ENCODE peak calls at places on chromosomes 16 and 17, in seven cellular contexts. Y, S, N, A, F, B and J are unnamed samples.

GRCh38 chr16:30775381-30776099 is 11.5 kb downstream of the ZNF629 start:
- DNase-seq in A (peak), F (peak), S (peak), Y (peak), N (peak), B (no peak), J (peak)

GRCh38 chr17:80942360-80943345 is 49.0 kb upstream of the CHMP6 start:
- DNase-seq in B (peak), S (no peak), N (peak), A (no peak), Y (peak), F (peak), J (no peak)

GRCh38 chr16:56988161-56988947 is 1.0 kb upstream of the NLRC5 start:
- DNase-seq in Y (no peak), N (peak), B (no peak), F (no peak), A (no peak), S (no peak), J (no peak)

GRCh38 chr16:57185446-57185944 is 344 bp downstream of the PSME3IP1 start:
- DNase-seq in N (peak), F (peak), S (peak), Y (peak), B (no peak), A (peak), J (no peak)

GRCh38 chr16:56947604-56947995 is 14.2 kb upstream of the CETP start:
- DNase-seq in S (no peak), Y (no peak), N (no peak), F (no peak), A (no peak), B (no peak), J (no peak)

GRCh38 chr16:79600636-79601091 is at the start of gene MAF:
- DNase-seq in S (peak), F (peak), B (peak), Y (peak), N (peak), A (peak), J (peak)

GRCh38 chr17:72458301-72458700 is 337.5 kb downstream of the SOX9 start:
- DNase-seq in A (no peak), B (no peak), S (no peak), N (no peak), F (no peak), Y (peak), J (no peak)

GRCh38 chr17:44385287-44386181 is 3.9 kb downstream of the ITGA2B start:
- DNase-seq in Y (peak), S (peak), F (peak), B (peak), N (peak), A (peak), J (peak)

GRCh38 chr16:66365588-66365987 is 903 bp upstream of the CDH5 start:
- DNase-seq in Y (no peak), B (no peak), F (peak), N (peak), S (peak), A (no peak), J (no peak)

GRCh38 chr17:54277868-54278267 is 455.1 kb downstream of the KIF2B start:
- DNase-seq in B (no peak), A (no peak), Y (no peak), F (no peak), N (no peak), S (peak), J (no peak)

GRCh38 chr16:22900863-22901262 is 86.9 kb downstream of the HS3ST2 start:
- DNase-seq in B (no peak), F (no peak), A (no peak), Y (no peak), S (no peak), N (no peak), J (no peak)

GRCh38 chr17:82942166-82943130 is 102.6 kb upstream of the ZNF750 start:
- DNase-seq in B (no peak), S (no peak), F (peak), N (no peak), Y (peak), A (no peak), J (no peak)

GRCh38 chr17:2745317-2746037 is 4.0 kb downstream of the CCDC92B start:
- DNase-seq in A (no peak), N (no peak), S (no peak), F (peak), B (no peak), Y (no peak), J (no peak)

GRCh38 chr16:85970712-85971220 is 71.8 kb downstream of the IRF8 start:
- DNase-seq in F (no peak), Y (no peak), S (peak), B (no peak), N (no peak), A (no peak), J (no peak)

GRCh38 chr16:79146-80054 is 1.4 kb downstream of the MPG start:
- DNase-seq in A (no peak), S (no peak), B (no peak), N (peak), Y (no peak), F (no peak), J (no peak)

GRCh38 chr16:30417447-30418349 is 10.3 kb downstream of the ZNF771 start:
- DNase-seq in Y (peak), F (peak), S (peak), A (peak), B (peak), N (peak), J (peak)

GRCh38 chr16:24667244-24667764 is 62.1 kb upstream of the TNRC6A start:
- DNase-seq in Y (no peak), N (no peak), S (no peak), B (no peak), F (no peak), A (no peak), J (no peak)

GRCh38 chr17:46802831-46803230 is 15.7 kb downstream of the WNT3 start:
- DNase-seq in N (no peak), A (no peak), B (no peak), S (no peak), Y (no peak), F (no peak), J (no peak)

GRCh38 chr17:296906-297690 is 55.5 kb downstream of the RPH3AL start:
- DNase-seq in N (no peak), B (no peak), Y (peak), S (no peak), F (no peak), A (no peak), J (no peak)

GRCh38 chr17:38881600-38882191 is 11.8 kb downstream of the LASP1 start:
- DNase-seq in B (no peak), N (peak), Y (no peak), S (no peak), F (peak), A (no peak), J (no peak)

DNA sequence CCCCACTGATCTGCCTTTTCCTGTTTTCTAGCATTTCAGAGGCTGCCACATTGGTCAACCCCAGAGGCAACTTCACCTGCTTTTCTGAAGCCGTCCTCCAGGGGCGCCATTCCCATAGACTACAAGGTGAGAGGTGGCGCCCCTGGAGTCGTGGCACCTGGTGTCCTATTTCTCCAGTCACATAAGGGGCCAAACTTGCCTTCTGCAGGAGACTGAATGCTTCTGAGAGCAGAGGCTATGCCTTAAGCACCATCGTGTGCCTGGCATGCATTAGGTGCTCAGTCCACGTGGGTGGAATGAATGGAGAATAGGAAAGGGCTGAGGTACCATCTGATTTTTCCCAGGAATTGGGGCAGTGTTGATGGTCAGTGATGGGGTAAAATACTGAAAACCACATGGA is 164.8 kb downstream of the HAPSTR1 start:
- DNase-seq in N (peak), F (peak), S (no peak), Y (no peak), A (peak), B (no peak), J (no peak)
- TF ChIP-seq CTCF in N (peak), F (peak), S (peak), Y (peak), A (peak), B (peak), J (no peak)

GRCh38 chr17:77476498-77476897 is 335.7 kb downstream of the SEC14L1 start:
- DNase-seq in Y (no peak), A (no peak), N (no peak), S (no peak), F (no peak), B (no peak), J (no peak)
- TF ChIP-seq CTCF in Y (no peak), A (no peak), N (no peak), S (no peak), F (no peak), B (no peak), J (no peak)

DNA sequence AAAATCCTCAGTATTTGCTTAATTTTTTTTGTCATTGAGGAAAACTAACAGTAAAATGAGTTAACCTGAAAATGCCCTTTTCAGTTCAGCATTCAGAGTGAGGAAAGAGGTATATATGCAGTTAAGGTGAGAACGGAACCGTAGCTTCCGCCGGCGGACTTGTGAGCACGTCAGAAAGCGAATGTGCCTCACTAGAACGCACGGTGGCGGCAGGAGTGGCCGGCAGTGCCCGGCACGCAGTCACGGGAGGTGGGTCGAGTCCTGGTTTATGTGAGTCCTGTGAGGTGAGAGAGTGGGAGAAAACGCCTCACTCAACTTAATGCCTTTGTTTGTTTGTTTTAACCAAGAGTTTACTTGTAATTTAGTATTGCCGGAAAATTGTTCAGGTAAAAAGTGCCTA is 6.1 kb downstream of the SEC14L1 start:
- DNase-seq in N (no peak), A (no peak), Y (peak), S (no peak), F (no peak), B (no peak), J (no peak)
- TF ChIP-seq CTCF in N (no peak), A (no peak), Y (no peak), S (no peak), F (peak), B (no peak), J (no peak)

GRCh38 chr17:17994271-17994670 is 21.6 kb downstream of the DRC3 start:
- DNase-seq in Y (peak), S (no peak), B (no peak), A (peak), F (peak), N (peak), J (no peak)
- TF ChIP-seq CTCF in Y (no peak), S (peak), B (peak), A (peak), F (peak), N (peak), J (no peak)

GRCh38 chr17:9022553-9023388 is 1.5 kb downstream of the NTN1 start:
- DNase-seq in A (no peak), Y (no peak), F (peak), N (peak), B (no peak), S (peak), J (peak)

GRCh38 chr17:9020096-9020823 is 1.1 kb upstream of the NTN1 start:
- DNase-seq in B (no peak), N (no peak), A (no peak), Y (no peak), F (no peak), S (no peak), J (no peak)

GRCh38 chr17:9020824-9021157 is 519 bp upstream of the NTN1 start:
- DNase-seq in B (no peak), A (no peak), Y (peak), N (no peak), S (no peak), F (no peak), J (no peak)

GRCh38 chr17:9021985-9022552 is 759 bp downstream of the NTN1 start:
- DNase-seq in Y (no peak), N (peak), S (peak), F (peak), B (no peak), A (peak), J (peak)

DNA sequence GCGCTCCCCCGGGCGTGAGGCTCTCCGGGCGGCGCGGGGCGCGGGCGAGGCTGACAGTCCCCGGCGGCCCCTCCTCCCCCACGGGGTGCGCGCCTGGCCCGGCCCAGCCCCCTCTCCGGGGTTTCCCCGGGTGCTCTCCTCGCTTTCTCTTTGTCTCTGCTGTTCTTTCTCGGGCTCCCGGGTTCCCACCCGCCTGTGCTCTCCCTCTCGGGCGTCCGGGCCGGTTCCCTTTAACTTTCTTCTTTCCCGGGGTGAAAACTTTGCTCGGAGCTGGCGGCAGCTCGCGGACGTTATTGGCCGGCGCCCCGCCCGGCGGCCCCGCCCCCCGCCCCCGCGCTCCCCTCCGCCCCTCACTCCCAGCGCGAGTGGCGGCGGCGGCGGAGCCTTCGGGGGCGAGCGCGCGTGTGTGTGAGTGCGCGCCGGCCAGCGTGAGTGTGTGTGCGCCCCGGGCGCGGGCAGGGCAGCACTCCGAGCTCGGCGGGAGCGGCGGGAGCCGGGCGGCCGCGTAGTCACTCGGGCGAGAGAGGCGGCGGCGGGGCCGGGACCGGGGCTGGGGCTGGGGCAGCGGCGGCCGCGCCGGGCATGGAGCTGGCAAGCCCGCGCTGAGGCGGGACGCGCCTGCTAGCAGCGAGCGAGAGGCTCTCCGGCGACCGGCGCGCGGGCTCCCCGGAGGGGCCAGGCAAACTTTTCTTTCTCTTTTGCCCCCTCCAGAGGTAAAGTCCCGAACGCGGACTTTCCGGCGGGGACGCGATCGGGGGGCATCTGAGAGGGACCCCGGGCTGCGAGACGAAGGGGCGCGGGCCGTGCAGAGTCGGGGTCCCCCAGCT is at the start of gene NTN1:
- DNase-seq in F (peak), Y (peak), S (peak), B (no peak), A (peak), N (peak), J (peak)
- TF ChIP-seq CTCF in F (no peak), Y (no peak), S (no peak), B (no peak), A (no peak), N (no peak), J (no peak)

GRCh38 chr17:56771563-56771962 is 62.2 kb downstream of the C17orf67 start:
- DNase-seq in S (no peak), B (no peak), A (no peak), F (no peak), Y (no peak), N (no peak), J (no peak)

GRCh38 chr17:56772442-56772841 is 61.3 kb downstream of the C17orf67 start:
- DNase-seq in Y (no peak), S (no peak), A (no peak), N (no peak), F (no peak), B (no peak), J (no peak)

GRCh38 chr17:56774650-56775049 is 59.1 kb downstream of the C17orf67 start:
- DNase-seq in A (no peak), S (no peak), B (no peak), Y (no peak), F (no peak), N (no peak), J (no peak)

GRCh38 chr17:56771975-56772374 is 61.7 kb downstream of the C17orf67 start:
- DNase-seq in Y (no peak), A (no peak), S (no peak), F (no peak), N (no peak), B (no peak), J (no peak)

GRCh38 chr17:56773124-56773523 is 60.6 kb downstream of the C17orf67 start:
- DNase-seq in N (no peak), S (no peak), Y (no peak), A (no peak), F (no peak), B (no peak), J (no peak)
- TF ChIP-seq CTCF in N (no peak), S (no peak), Y (no peak), A (no peak), F (no peak), B (no peak), J (no peak)